ENCODE peak calls at places on chromosomes 13 and 19, in four cellular contexts. One of them, this sample, is unnamed.

GRCh38 chr13:114104626-114105350 is 27.6 kb downstream of the RASA3 start:
- DNase-seq in CD4-positive, alpha-beta T cell: no peak
- DNase-seq in PC-3: no peak
- DNase-seq in body of pancreas: no peak
- DNase-seq in this sample: no peak

GRCh38 chr13:74461011-74461410 is 326.8 kb upstream of the KLF12 start:
- DNase-seq in body of pancreas: no peak
- DNase-seq in CD4-positive, alpha-beta T cell: no peak
- DNase-seq in PC-3: no peak
- DNase-seq in this sample: no peak

GRCh38 chr13:40961224-40961623 is 57.9 kb downstream of the ELF1 start:
- DNase-seq in CD4-positive, alpha-beta T cell: no peak
- DNase-seq in body of pancreas: no peak
- DNase-seq in PC-3: no peak
- DNase-seq in this sample: no peak

GRCh38 chr13:47545206-47545605 is 455.9 kb downstream of the SUCLA2 start:
- DNase-seq in body of pancreas: no peak
- DNase-seq in CD4-positive, alpha-beta T cell: no peak
- DNase-seq in PC-3: no peak
- DNase-seq in this sample: no peak

GRCh38 chr19:31261651-31262331 is 87.4 kb downstream of the TSHZ3 start:
- DNase-seq in CD4-positive, alpha-beta T cell: no peak
- DNase-seq in body of pancreas: no peak
- DNase-seq in PC-3: no peak
- DNase-seq in this sample: no peak

GRCh38 chr13:110869805-110870706 is 44.8 kb downstream of the ANKRD10 start:
- DNase-seq in CD4-positive, alpha-beta T cell: no peak
- DNase-seq in PC-3: peak; percentile 98
- DNase-seq in body of pancreas: peak; percentile 88
- DNase-seq in this sample: no peak

GRCh38 chr19:15280915-15281683 is 48.9 kb upstream of the EPHX3 start:
- DNase-seq in body of pancreas: peak; percentile 85
- DNase-seq in PC-3: peak; percentile 23
- DNase-seq in CD4-positive, alpha-beta T cell: no peak
- DNase-seq in this sample: no peak

GRCh38 chr13:112249644-112250610 is 126.2 kb upstream of the SPACA7 start:
- DNase-seq in PC-3: no peak
- DNase-seq in body of pancreas: no peak
- DNase-seq in CD4-positive, alpha-beta T cell: no peak
- DNase-seq in this sample: no peak

GRCh38 chr19:35704218-35704617 is at the start of gene ZBTB32:
- DNase-seq in PC-3: no peak
- DNase-seq in CD4-positive, alpha-beta T cell: no peak
- DNase-seq in body of pancreas: peak; percentile 28
- DNase-seq in this sample: peak; percentile 14

GRCh38 chr19:34832581-34833112 is 59.6 kb upstream of the ZNF599 start:
- DNase-seq in body of pancreas: no peak
- DNase-seq in CD4-positive, alpha-beta T cell: no peak
- DNase-seq in PC-3: no peak
- DNase-seq in this sample: no peak

GRCh38 chr19:3818479-3818878 is 32.3 kb upstream of the MATK start:
- DNase-seq in PC-3: peak; percentile 48
- DNase-seq in body of pancreas: no peak
- DNase-seq in CD4-positive, alpha-beta T cell: no peak
- DNase-seq in this sample: no peak

GRCh38 chr19:55487884-55488687 is at the start of gene SSC5D:
- DNase-seq in PC-3: no peak
- DNase-seq in body of pancreas: no peak
- DNase-seq in CD4-positive, alpha-beta T cell: no peak
- DNase-seq in this sample: no peak

GRCh38 chr13:98972627-98973026 is 5.2 kb downstream of the DOCK9 start:
- DNase-seq in PC-3: peak; percentile 78
- DNase-seq in body of pancreas: no peak
- DNase-seq in CD4-positive, alpha-beta T cell: no peak
- DNase-seq in this sample: no peak

GRCh38 chr13:34913040-34913439 is 29.0 kb upstream of the NBEA start:
- DNase-seq in CD4-positive, alpha-beta T cell: no peak
- DNase-seq in PC-3: peak; percentile 19
- DNase-seq in body of pancreas: no peak
- DNase-seq in this sample: no peak

GRCh38 chr19:42284066-42284501 is 15.0 kb downstream of the CIC start:
- DNase-seq in PC-3: no peak
- DNase-seq in CD4-positive, alpha-beta T cell: peak; percentile 78
- DNase-seq in body of pancreas: peak; percentile 85
- DNase-seq in this sample: peak; percentile 59

GRCh38 chr13:85896516-85897450 is 97.6 kb upstream of the SLITRK6 start:
- DNase-seq in body of pancreas: no peak
- DNase-seq in PC-3: peak; percentile 34
- DNase-seq in CD4-positive, alpha-beta T cell: no peak
- DNase-seq in this sample: no peak
- TF ChIP-seq CTCF in body of pancreas: no peak
- TF ChIP-seq CTCF in PC-3: peak; percentile 44
- TF ChIP-seq CTCF in CD4-positive, alpha-beta T cell: no peak
- TF ChIP-seq CTCF in this sample: peak; percentile 45

GRCh38 chr13:33744589-33745369 is 73.2 kb upstream of the RFC3 start:
- DNase-seq in body of pancreas: peak; percentile 77
- DNase-seq in PC-3: peak; percentile 16
- DNase-seq in CD4-positive, alpha-beta T cell: no peak
- DNase-seq in this sample: no peak

GRCh38 chr13:33743438-33744368 is 74.2 kb upstream of the RFC3 start:
- DNase-seq in CD4-positive, alpha-beta T cell: no peak
- DNase-seq in PC-3: no peak
- DNase-seq in body of pancreas: no peak
- DNase-seq in this sample: no peak

GRCh38 chr13:33742321-33742720 is 75.6 kb upstream of the RFC3 start:
- DNase-seq in PC-3: no peak
- DNase-seq in CD4-positive, alpha-beta T cell: no peak
- DNase-seq in body of pancreas: no peak
- DNase-seq in this sample: no peak

GRCh38 chr13:33739254-33739653 is 78.7 kb upstream of the RFC3 start:
- DNase-seq in CD4-positive, alpha-beta T cell: no peak
- DNase-seq in body of pancreas: no peak
- DNase-seq in PC-3: no peak
- DNase-seq in this sample: no peak

DNA sequence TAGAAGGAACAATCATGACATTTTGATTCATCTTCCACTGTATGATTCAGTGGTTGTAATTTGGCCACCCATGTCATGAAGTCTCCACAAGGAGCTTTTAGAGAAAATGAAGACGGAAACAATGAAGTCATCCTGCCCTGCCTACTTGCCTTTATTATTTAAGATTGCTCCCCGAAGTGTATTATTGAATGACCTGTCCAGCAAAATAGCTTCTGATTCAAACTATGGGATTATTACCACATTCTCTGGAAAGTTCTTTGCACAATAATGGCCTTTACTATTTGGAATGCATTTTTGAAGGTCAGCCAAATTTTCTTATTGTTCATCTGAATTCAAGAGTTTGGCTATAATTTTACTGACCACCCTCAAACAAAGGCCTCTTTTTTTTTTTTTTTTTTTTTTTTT is 77.8 kb upstream of the RFC3 start:
- DNase-seq in CD4-positive, alpha-beta T cell: no peak
- DNase-seq in body of pancreas: no peak
- DNase-seq in PC-3: peak; percentile 52
- DNase-seq in this sample: no peak
- TF ChIP-seq CTCF in CD4-positive, alpha-beta T cell: no peak
- TF ChIP-seq CTCF in body of pancreas: no peak
- TF ChIP-seq CTCF in PC-3: no peak
- TF ChIP-seq CTCF in this sample: no peak

DNA sequence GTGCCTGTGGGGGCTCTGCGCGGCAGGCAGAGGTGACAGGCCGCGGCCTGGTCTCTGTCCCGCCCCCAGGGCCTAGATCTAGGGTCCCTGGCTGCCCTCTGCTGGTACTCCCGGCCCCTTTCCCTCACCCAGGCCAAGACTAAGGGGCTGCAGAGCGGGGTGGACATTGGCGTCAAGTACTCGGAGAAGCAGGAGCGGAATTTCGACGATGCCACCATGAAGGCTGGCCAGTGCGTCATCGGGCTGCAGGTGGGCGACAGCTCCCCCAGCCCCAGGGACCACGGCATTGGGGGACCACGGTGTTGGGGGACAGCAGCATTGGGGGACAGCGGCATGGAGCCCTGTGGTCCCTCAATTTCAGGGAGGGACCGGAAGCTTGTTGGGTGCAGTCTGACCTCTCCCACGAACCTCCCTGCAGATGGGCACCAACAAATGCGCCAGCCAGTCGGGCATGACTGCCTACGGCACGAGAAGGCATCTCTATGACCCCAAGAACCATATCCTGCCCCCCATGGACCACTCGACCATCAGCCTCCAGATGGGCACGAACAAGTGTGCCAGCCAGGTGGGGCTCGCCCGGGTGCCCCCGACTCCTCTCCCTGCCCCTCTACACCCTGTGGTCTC is 3.8 kb upstream of the ABCA7 start:
- DNase-seq in body of pancreas: no peak
- DNase-seq in PC-3: no peak
- DNase-seq in CD4-positive, alpha-beta T cell: peak; percentile 34
- DNase-seq in this sample: no peak
- TF ChIP-seq CTCF in body of pancreas: no peak
- TF ChIP-seq CTCF in PC-3: no peak
- TF ChIP-seq CTCF in CD4-positive, alpha-beta T cell: no peak
- TF ChIP-seq CTCF in this sample: no peak

GRCh38 chr13:38641164-38641948 is 45.5 kb upstream of the FREM2 start:
- DNase-seq in CD4-positive, alpha-beta T cell: no peak
- DNase-seq in PC-3: peak; percentile 36
- DNase-seq in body of pancreas: no peak
- DNase-seq in this sample: no peak
- TF ChIP-seq CTCF in CD4-positive, alpha-beta T cell: no peak
- TF ChIP-seq CTCF in PC-3: peak; percentile 56
- TF ChIP-seq CTCF in body of pancreas: peak; percentile 58
- TF ChIP-seq CTCF in this sample: peak; percentile 51

GRCh38 chr19:53431399-53432087 is at the start of gene ZNF761:
- DNase-seq in PC-3: peak; percentile 98
- DNase-seq in body of pancreas: peak; percentile 100
- DNase-seq in CD4-positive, alpha-beta T cell: peak; percentile 98
- DNase-seq in this sample: peak; percentile 96
- TF ChIP-seq CTCF in PC-3: no peak
- TF ChIP-seq CTCF in body of pancreas: peak; percentile 49
- TF ChIP-seq CTCF in CD4-positive, alpha-beta T cell: no peak
- TF ChIP-seq CTCF in this sample: peak; percentile 56

GRCh38 chr13:93724187-93724586 is 497.6 kb downstream of the GPC6 start:
- DNase-seq in CD4-positive, alpha-beta T cell: no peak
- DNase-seq in body of pancreas: no peak
- DNase-seq in PC-3: no peak
- DNase-seq in this sample: no peak
- TF ChIP-seq CTCF in CD4-positive, alpha-beta T cell: no peak
- TF ChIP-seq CTCF in body of pancreas: no peak
- TF ChIP-seq CTCF in PC-3: no peak
- TF ChIP-seq CTCF in this sample: no peak

GRCh38 chr13:79794936-79795335 is 314.0 kb downstream of the NDFIP2 start:
- DNase-seq in body of pancreas: no peak
- DNase-seq in CD4-positive, alpha-beta T cell: no peak
- DNase-seq in PC-3: no peak
- DNase-seq in this sample: no peak
- TF ChIP-seq CTCF in body of pancreas: no peak
- TF ChIP-seq CTCF in CD4-positive, alpha-beta T cell: no peak
- TF ChIP-seq CTCF in PC-3: no peak
- TF ChIP-seq CTCF in this sample: no peak

This sample was measured in neural crest cell.